ENCODE peak calls at places on chromosomes 13 and 19, in ten cellular contexts. One of them, this sample, is unnamed.

GRCh38 chr19:8212916-8213315 is 3.7 kb downstream of the CERS4 start:
- DNase-seq in stimulated activated CD8-positive, alpha-beta memory T cell treated with anti-CD3 and anti-CD28 coated beads, Interleukin-15, amount 100 ng/mL, for 24 hours: no peak
- DNase-seq in cardiac fibroblast: no peak
- DNase-seq in psoas muscle: no peak
- DNase-seq in MV-4-11: no peak
- DNase-seq in NCI-H345: no peak
- DNase-seq in GM04504: no peak
- DNase-seq in mucosa of descending colon: no peak
- DNase-seq in non-pigmented ciliary epithelial cell: no peak
- DNase-seq in NCI-H748 treated with DMSO at 0.1 percent for 48 hours: no peak
- DNase-seq in this sample: no peak

GRCh38 chr19:39514840-39515550 is at the start of gene SELENOV:
- DNase-seq in MV-4-11: no peak
- DNase-seq in mucosa of descending colon: no peak
- DNase-seq in NCI-H345: peak
- DNase-seq in psoas muscle: no peak
- DNase-seq in cardiac fibroblast: peak
- DNase-seq in stimulated activated CD8-positive, alpha-beta memory T cell treated with anti-CD3 and anti-CD28 coated beads, Interleukin-15, amount 100 ng/mL, for 24 hours: no peak
- DNase-seq in non-pigmented ciliary epithelial cell: no peak
- DNase-seq in GM04504: no peak
- DNase-seq in NCI-H748 treated with DMSO at 0.1 percent for 48 hours: no peak
- DNase-seq in this sample: peak

GRCh38 chr13:80137994-80138393 is 202.9 kb downstream of the SPRY2 start:
- DNase-seq in NCI-H345: no peak
- DNase-seq in GM04504: no peak
- DNase-seq in non-pigmented ciliary epithelial cell: no peak
- DNase-seq in mucosa of descending colon: no peak
- DNase-seq in stimulated activated CD8-positive, alpha-beta memory T cell treated with anti-CD3 and anti-CD28 coated beads, Interleukin-15, amount 100 ng/mL, for 24 hours: no peak
- DNase-seq in psoas muscle: no peak
- DNase-seq in NCI-H748 treated with DMSO at 0.1 percent for 48 hours: no peak
- DNase-seq in MV-4-11: no peak
- DNase-seq in cardiac fibroblast: no peak
- DNase-seq in this sample: no peak

GRCh38 chr19:58367698-58368454 is 5.3 kb upstream of the ZNF497 start:
- DNase-seq in stimulated activated CD8-positive, alpha-beta memory T cell treated with anti-CD3 and anti-CD28 coated beads, Interleukin-15, amount 100 ng/mL, for 24 hours: no peak
- DNase-seq in NCI-H748 treated with DMSO at 0.1 percent for 48 hours: no peak
- DNase-seq in mucosa of descending colon: no peak
- DNase-seq in psoas muscle: no peak
- DNase-seq in cardiac fibroblast: no peak
- DNase-seq in NCI-H345: no peak
- DNase-seq in MV-4-11: no peak
- DNase-seq in GM04504: no peak
- DNase-seq in non-pigmented ciliary epithelial cell: no peak
- DNase-seq in this sample: no peak

GRCh38 chr13:108917581-108917980 is 288.2 kb downstream of the MYO16 start:
- DNase-seq in stimulated activated CD8-positive, alpha-beta memory T cell treated with anti-CD3 and anti-CD28 coated beads, Interleukin-15, amount 100 ng/mL, for 24 hours: no peak
- DNase-seq in GM04504: peak
- DNase-seq in NCI-H748 treated with DMSO at 0.1 percent for 48 hours: no peak
- DNase-seq in NCI-H345: no peak
- DNase-seq in cardiac fibroblast: peak
- DNase-seq in non-pigmented ciliary epithelial cell: no peak
- DNase-seq in psoas muscle: no peak
- DNase-seq in MV-4-11: no peak
- DNase-seq in mucosa of descending colon: no peak
- DNase-seq in this sample: peak

GRCh38 chr19:39409207-39409885 is 2.7 kb downstream of the ZFP36 start:
- DNase-seq in stimulated activated CD8-positive, alpha-beta memory T cell treated with anti-CD3 and anti-CD28 coated beads, Interleukin-15, amount 100 ng/mL, for 24 hours: peak
- DNase-seq in mucosa of descending colon: peak
- DNase-seq in NCI-H345: peak
- DNase-seq in MV-4-11: peak
- DNase-seq in psoas muscle: peak
- DNase-seq in GM04504: no peak
- DNase-seq in non-pigmented ciliary epithelial cell: no peak
- DNase-seq in cardiac fibroblast: no peak
- DNase-seq in NCI-H748 treated with DMSO at 0.1 percent for 48 hours: peak
- DNase-seq in this sample: peak

GRCh38 chr13:31725841-31726240 is 13.5 kb upstream of the RXFP2 start:
- DNase-seq in NCI-H345: no peak
- DNase-seq in MV-4-11: no peak
- DNase-seq in cardiac fibroblast: no peak
- DNase-seq in mucosa of descending colon: no peak
- DNase-seq in stimulated activated CD8-positive, alpha-beta memory T cell treated with anti-CD3 and anti-CD28 coated beads, Interleukin-15, amount 100 ng/mL, for 24 hours: no peak
- DNase-seq in non-pigmented ciliary epithelial cell: no peak
- DNase-seq in NCI-H748 treated with DMSO at 0.1 percent for 48 hours: no peak
- DNase-seq in psoas muscle: no peak
- DNase-seq in GM04504: no peak
- DNase-seq in this sample: no peak

GRCh38 chr19:49581007-49581508 is at the start of gene PRRG2:
- DNase-seq in psoas muscle: no peak
- DNase-seq in NCI-H748 treated with DMSO at 0.1 percent for 48 hours: peak
- DNase-seq in NCI-H345: no peak
- DNase-seq in GM04504: no peak
- DNase-seq in non-pigmented ciliary epithelial cell: no peak
- DNase-seq in cardiac fibroblast: no peak
- DNase-seq in MV-4-11: no peak
- DNase-seq in stimulated activated CD8-positive, alpha-beta memory T cell treated with anti-CD3 and anti-CD28 coated beads, Interleukin-15, amount 100 ng/mL, for 24 hours: no peak
- DNase-seq in mucosa of descending colon: peak
- DNase-seq in this sample: no peak

GRCh38 chr13:36820222-36820621 is 1.2 kb downstream of the RFXAP start:
- DNase-seq in GM04504: no peak
- DNase-seq in stimulated activated CD8-positive, alpha-beta memory T cell treated with anti-CD3 and anti-CD28 coated beads, Interleukin-15, amount 100 ng/mL, for 24 hours: no peak
- DNase-seq in MV-4-11: peak
- DNase-seq in NCI-H345: no peak
- DNase-seq in mucosa of descending colon: no peak
- DNase-seq in psoas muscle: no peak
- DNase-seq in NCI-H748 treated with DMSO at 0.1 percent for 48 hours: no peak
- DNase-seq in cardiac fibroblast: no peak
- DNase-seq in non-pigmented ciliary epithelial cell: no peak
- DNase-seq in this sample: no peak

GRCh38 chr13:113567681-113568080 is 16.9 kb upstream of the TFDP1 start:
- DNase-seq in NCI-H748 treated with DMSO at 0.1 percent for 48 hours: no peak
- DNase-seq in NCI-H345: no peak
- DNase-seq in MV-4-11: no peak
- DNase-seq in GM04504: no peak
- DNase-seq in stimulated activated CD8-positive, alpha-beta memory T cell treated with anti-CD3 and anti-CD28 coated beads, Interleukin-15, amount 100 ng/mL, for 24 hours: no peak
- DNase-seq in cardiac fibroblast: no peak
- DNase-seq in non-pigmented ciliary epithelial cell: no peak
- DNase-seq in psoas muscle: no peak
- DNase-seq in mucosa of descending colon: no peak
- DNase-seq in this sample: no peak

GRCh38 chr13:24680258-24680920 is at the start of gene ATP12A:
- DNase-seq in NCI-H345: peak
- DNase-seq in non-pigmented ciliary epithelial cell: no peak
- DNase-seq in stimulated activated CD8-positive, alpha-beta memory T cell treated with anti-CD3 and anti-CD28 coated beads, Interleukin-15, amount 100 ng/mL, for 24 hours: no peak
- DNase-seq in psoas muscle: no peak
- DNase-seq in MV-4-11: no peak
- DNase-seq in cardiac fibroblast: no peak
- DNase-seq in NCI-H748 treated with DMSO at 0.1 percent for 48 hours: peak
- DNase-seq in GM04504: no peak
- DNase-seq in mucosa of descending colon: peak
- DNase-seq in this sample: peak

GRCh38 chr13:44734204-44734707 is 158.1 kb upstream of the TSC22D1 start:
- DNase-seq in GM04504: peak
- DNase-seq in psoas muscle: peak
- DNase-seq in mucosa of descending colon: no peak
- DNase-seq in cardiac fibroblast: peak
- DNase-seq in NCI-H748 treated with DMSO at 0.1 percent for 48 hours: no peak
- DNase-seq in non-pigmented ciliary epithelial cell: no peak
- DNase-seq in stimulated activated CD8-positive, alpha-beta memory T cell treated with anti-CD3 and anti-CD28 coated beads, Interleukin-15, amount 100 ng/mL, for 24 hours: no peak
- DNase-seq in MV-4-11: no peak
- DNase-seq in NCI-H345: no peak
- DNase-seq in this sample: peak

GRCh38 chr13:72952529-72953141 is 106.2 kb upstream of the KLF5 start:
- DNase-seq in NCI-H748 treated with DMSO at 0.1 percent for 48 hours: no peak
- DNase-seq in psoas muscle: no peak
- DNase-seq in NCI-H345: peak
- DNase-seq in cardiac fibroblast: no peak
- DNase-seq in GM04504: no peak
- DNase-seq in mucosa of descending colon: no peak
- DNase-seq in non-pigmented ciliary epithelial cell: no peak
- DNase-seq in MV-4-11: no peak
- DNase-seq in stimulated activated CD8-positive, alpha-beta memory T cell treated with anti-CD3 and anti-CD28 coated beads, Interleukin-15, amount 100 ng/mL, for 24 hours: no peak
- DNase-seq in this sample: no peak

GRCh38 chr13:36870050-36870692 is 49.9 kb downstream of the SMAD9 start:
- DNase-seq in GM04504: no peak
- DNase-seq in mucosa of descending colon: no peak
- DNase-seq in non-pigmented ciliary epithelial cell: no peak
- DNase-seq in NCI-H345: no peak
- DNase-seq in psoas muscle: no peak
- DNase-seq in cardiac fibroblast: no peak
- DNase-seq in stimulated activated CD8-positive, alpha-beta memory T cell treated with anti-CD3 and anti-CD28 coated beads, Interleukin-15, amount 100 ng/mL, for 24 hours: no peak
- DNase-seq in NCI-H748 treated with DMSO at 0.1 percent for 48 hours: no peak
- DNase-seq in MV-4-11: no peak
- DNase-seq in this sample: no peak

GRCh38 chr13:97849305-97849704 is 104.2 kb upstream of the IPO5 start:
- DNase-seq in NCI-H345: peak
- DNase-seq in cardiac fibroblast: peak
- DNase-seq in mucosa of descending colon: no peak
- DNase-seq in non-pigmented ciliary epithelial cell: no peak
- DNase-seq in GM04504: no peak
- DNase-seq in psoas muscle: no peak
- DNase-seq in NCI-H748 treated with DMSO at 0.1 percent for 48 hours: peak
- DNase-seq in MV-4-11: peak
- DNase-seq in stimulated activated CD8-positive, alpha-beta memory T cell treated with anti-CD3 and anti-CD28 coated beads, Interleukin-15, amount 100 ng/mL, for 24 hours: no peak
- DNase-seq in this sample: peak

GRCh38 chr13:37460211-37460610 is 138.4 kb downstream of the POSTN start:
- DNase-seq in psoas muscle: no peak
- DNase-seq in stimulated activated CD8-positive, alpha-beta memory T cell treated with anti-CD3 and anti-CD28 coated beads, Interleukin-15, amount 100 ng/mL, for 24 hours: no peak
- DNase-seq in cardiac fibroblast: no peak
- DNase-seq in GM04504: peak
- DNase-seq in MV-4-11: no peak
- DNase-seq in NCI-H748 treated with DMSO at 0.1 percent for 48 hours: no peak
- DNase-seq in NCI-H345: no peak
- DNase-seq in mucosa of descending colon: no peak
- DNase-seq in non-pigmented ciliary epithelial cell: no peak
- DNase-seq in this sample: no peak

GRCh38 chr13:101916108-101916757 is 463.8 kb downstream of the ITGBL1 start:
- DNase-seq in NCI-H748 treated with DMSO at 0.1 percent for 48 hours: peak
- DNase-seq in NCI-H345: peak
- DNase-seq in GM04504: no peak
- DNase-seq in MV-4-11: no peak
- DNase-seq in cardiac fibroblast: no peak
- DNase-seq in stimulated activated CD8-positive, alpha-beta memory T cell treated with anti-CD3 and anti-CD28 coated beads, Interleukin-15, amount 100 ng/mL, for 24 hours: no peak
- DNase-seq in psoas muscle: peak
- DNase-seq in mucosa of descending colon: no peak
- DNase-seq in non-pigmented ciliary epithelial cell: no peak
- DNase-seq in this sample: peak

GRCh38 chr13:38577048-38577447 is 109.8 kb upstream of the FREM2 start:
- DNase-seq in NCI-H748 treated with DMSO at 0.1 percent for 48 hours: no peak
- DNase-seq in MV-4-11: no peak
- DNase-seq in stimulated activated CD8-positive, alpha-beta memory T cell treated with anti-CD3 and anti-CD28 coated beads, Interleukin-15, amount 100 ng/mL, for 24 hours: no peak
- DNase-seq in NCI-H345: no peak
- DNase-seq in mucosa of descending colon: no peak
- DNase-seq in non-pigmented ciliary epithelial cell: no peak
- DNase-seq in cardiac fibroblast: peak
- DNase-seq in psoas muscle: no peak
- DNase-seq in GM04504: no peak
- DNase-seq in this sample: peak

GRCh38 chr13:51797664-51798488 is 6.1 kb downstream of the DHRS12 start:
- DNase-seq in GM04504: no peak
- DNase-seq in NCI-H748 treated with DMSO at 0.1 percent for 48 hours: peak
- DNase-seq in cardiac fibroblast: peak
- DNase-seq in psoas muscle: no peak
- DNase-seq in non-pigmented ciliary epithelial cell: no peak
- DNase-seq in MV-4-11: peak
- DNase-seq in mucosa of descending colon: no peak
- DNase-seq in stimulated activated CD8-positive, alpha-beta memory T cell treated with anti-CD3 and anti-CD28 coated beads, Interleukin-15, amount 100 ng/mL, for 24 hours: no peak
- DNase-seq in NCI-H345: peak
- DNase-seq in this sample: peak

GRCh38 chr19:37979547-37980082 is 72.6 kb downstream of the SIPA1L3 start:
- DNase-seq in non-pigmented ciliary epithelial cell: no peak
- DNase-seq in NCI-H345: peak
- DNase-seq in GM04504: no peak
- DNase-seq in psoas muscle: no peak
- DNase-seq in cardiac fibroblast: no peak
- DNase-seq in NCI-H748 treated with DMSO at 0.1 percent for 48 hours: no peak
- DNase-seq in mucosa of descending colon: peak
- DNase-seq in MV-4-11: no peak
- DNase-seq in stimulated activated CD8-positive, alpha-beta memory T cell treated with anti-CD3 and anti-CD28 coated beads, Interleukin-15, amount 100 ng/mL, for 24 hours: no peak
- DNase-seq in this sample: no peak

GRCh38 chr13:46373623-46374022 is 13.4 kb downstream of the RUBCNL start:
- DNase-seq in NCI-H748 treated with DMSO at 0.1 percent for 48 hours: no peak
- DNase-seq in NCI-H345: no peak
- DNase-seq in MV-4-11: no peak
- DNase-seq in stimulated activated CD8-positive, alpha-beta memory T cell treated with anti-CD3 and anti-CD28 coated beads, Interleukin-15, amount 100 ng/mL, for 24 hours: no peak
- DNase-seq in non-pigmented ciliary epithelial cell: no peak
- DNase-seq in mucosa of descending colon: no peak
- DNase-seq in GM04504: no peak
- DNase-seq in psoas muscle: no peak
- DNase-seq in cardiac fibroblast: no peak
- DNase-seq in this sample: no peak

GRCh38 chr13:40114305-40114896 is 458.9 kb downstream of the COG6 start:
- DNase-seq in NCI-H345: no peak
- DNase-seq in NCI-H748 treated with DMSO at 0.1 percent for 48 hours: no peak
- DNase-seq in mucosa of descending colon: no peak
- DNase-seq in cardiac fibroblast: no peak
- DNase-seq in MV-4-11: no peak
- DNase-seq in psoas muscle: no peak
- DNase-seq in GM04504: no peak
- DNase-seq in stimulated activated CD8-positive, alpha-beta memory T cell treated with anti-CD3 and anti-CD28 coated beads, Interleukin-15, amount 100 ng/mL, for 24 hours: no peak
- DNase-seq in non-pigmented ciliary epithelial cell: no peak
- DNase-seq in this sample: no peak

GRCh38 chr13:59203855-59204254 is 959.9 kb downstream of the DIAPH3 start:
- DNase-seq in psoas muscle: no peak
- DNase-seq in NCI-H345: no peak
- DNase-seq in GM04504: no peak
- DNase-seq in cardiac fibroblast: peak
- DNase-seq in mucosa of descending colon: no peak
- DNase-seq in MV-4-11: no peak
- DNase-seq in stimulated activated CD8-positive, alpha-beta memory T cell treated with anti-CD3 and anti-CD28 coated beads, Interleukin-15, amount 100 ng/mL, for 24 hours: no peak
- DNase-seq in NCI-H748 treated with DMSO at 0.1 percent for 48 hours: no peak
- DNase-seq in non-pigmented ciliary epithelial cell: no peak
- DNase-seq in this sample: no peak

GRCh38 chr19:51111606-51112005 is 3.4 kb upstream of the CTU1 start:
- DNase-seq in psoas muscle: no peak
- DNase-seq in MV-4-11: no peak
- DNase-seq in cardiac fibroblast: no peak
- DNase-seq in stimulated activated CD8-positive, alpha-beta memory T cell treated with anti-CD3 and anti-CD28 coated beads, Interleukin-15, amount 100 ng/mL, for 24 hours: no peak
- DNase-seq in mucosa of descending colon: no peak
- DNase-seq in non-pigmented ciliary epithelial cell: no peak
- DNase-seq in GM04504: no peak
- DNase-seq in NCI-H345: no peak
- DNase-seq in NCI-H748 treated with DMSO at 0.1 percent for 48 hours: no peak
- DNase-seq in this sample: no peak

GRCh38 chr19:19595171-19595701 is 23.3 kb downstream of the PBX4 start:
- DNase-seq in mucosa of descending colon: no peak
- DNase-seq in GM04504: no peak
- DNase-seq in NCI-H748 treated with DMSO at 0.1 percent for 48 hours: no peak
- DNase-seq in MV-4-11: peak
- DNase-seq in NCI-H345: no peak
- DNase-seq in cardiac fibroblast: peak
- DNase-seq in psoas muscle: no peak
- DNase-seq in non-pigmented ciliary epithelial cell: no peak
- DNase-seq in stimulated activated CD8-positive, alpha-beta memory T cell treated with anti-CD3 and anti-CD28 coated beads, Interleukin-15, amount 100 ng/mL, for 24 hours: no peak
- DNase-seq in this sample: peak

GRCh38 chr19:33416307-33417215 is 43.1 kb downstream of the CEBPG start:
- DNase-seq in psoas muscle: peak
- DNase-seq in GM04504: no peak
- DNase-seq in cardiac fibroblast: peak
- DNase-seq in non-pigmented ciliary epithelial cell: no peak
- DNase-seq in stimulated activated CD8-positive, alpha-beta memory T cell treated with anti-CD3 and anti-CD28 coated beads, Interleukin-15, amount 100 ng/mL, for 24 hours: peak
- DNase-seq in NCI-H345: peak
- DNase-seq in NCI-H748 treated with DMSO at 0.1 percent for 48 hours: peak
- DNase-seq in mucosa of descending colon: peak
- DNase-seq in MV-4-11: peak
- DNase-seq in this sample: peak

GRCh38 chr13:97307882-97308624 is 85.9 kb downstream of the MBNL2 start:
- DNase-seq in mucosa of descending colon: no peak
- DNase-seq in GM04504: peak
- DNase-seq in NCI-H345: peak
- DNase-seq in psoas muscle: no peak
- DNase-seq in cardiac fibroblast: peak
- DNase-seq in NCI-H748 treated with DMSO at 0.1 percent for 48 hours: no peak
- DNase-seq in MV-4-11: no peak
- DNase-seq in stimulated activated CD8-positive, alpha-beta memory T cell treated with anti-CD3 and anti-CD28 coated beads, Interleukin-15, amount 100 ng/mL, for 24 hours: no peak
- DNase-seq in non-pigmented ciliary epithelial cell: no peak
- DNase-seq in this sample: peak

GRCh38 chr19:58399903-58400637 is 4.6 kb downstream of the RNF225 start:
- DNase-seq in stimulated activated CD8-positive, alpha-beta memory T cell treated with anti-CD3 and anti-CD28 coated beads, Interleukin-15, amount 100 ng/mL, for 24 hours: no peak
- DNase-seq in non-pigmented ciliary epithelial cell: no peak
- DNase-seq in NCI-H345: peak
- DNase-seq in GM04504: no peak
- DNase-seq in NCI-H748 treated with DMSO at 0.1 percent for 48 hours: peak
- DNase-seq in cardiac fibroblast: no peak
- DNase-seq in mucosa of descending colon: no peak
- DNase-seq in MV-4-11: no peak
- DNase-seq in psoas muscle: no peak
- DNase-seq in this sample: no peak